ENCODE peak calls at places on chromosome X, in ten cellular contexts. One of them, this sample, is unnamed.

GRCh38 chrX:17616936-17617335 is 120.4 kb upstream of the SCML1 start:
- DNase-seq in smooth muscle cell of the brain vasculature: no peak
- DNase-seq in stimulated activated CD4-positive, alpha-beta T cell treated with anti-CD3 and anti-CD28 coated beads, Interleukin-1b, Interleukin-23, amount 100 ng/mL, for 1 hour: no peak
- DNase-seq in NCI-H345: peak; percentile 79
- DNase-seq in ACHN: no peak
- DNase-seq in activated gamma-delta T cell treated with anti-CD3 and anti-CD28 coated beads, Interleukin-2, amount 50 U/mL, for 16 hours: no peak
- DNase-seq in NCI-H510A treated with DMSO at 0.1 percent for 48 hours: peak; percentile 33
- DNase-seq in putamen: no peak
- DNase-seq in AG08395: no peak
- DNase-seq in foreskin melanocyte: no peak
- DNase-seq in this sample: peak; percentile 28

GRCh38 chrX:9888953-9889470 is 78.1 kb upstream of the CLDN34 start:
- DNase-seq in smooth muscle cell of the brain vasculature: no peak
- DNase-seq in stimulated activated CD4-positive, alpha-beta T cell treated with anti-CD3 and anti-CD28 coated beads, Interleukin-1b, Interleukin-23, amount 100 ng/mL, for 1 hour: no peak
- DNase-seq in NCI-H345: no peak
- DNase-seq in ACHN: no peak
- DNase-seq in activated gamma-delta T cell treated with anti-CD3 and anti-CD28 coated beads, Interleukin-2, amount 50 U/mL, for 16 hours: no peak
- DNase-seq in NCI-H510A treated with DMSO at 0.1 percent for 48 hours: no peak
- DNase-seq in putamen: no peak
- DNase-seq in AG08395: no peak
- DNase-seq in foreskin melanocyte: no peak
- DNase-seq in this sample: no peak

GRCh38 chrX:55056820-55057690 is 17.8 kb upstream of the PAGE2B start:
- DNase-seq in smooth muscle cell of the brain vasculature: no peak
- DNase-seq in stimulated activated CD4-positive, alpha-beta T cell treated with anti-CD3 and anti-CD28 coated beads, Interleukin-1b, Interleukin-23, amount 100 ng/mL, for 1 hour: no peak
- DNase-seq in NCI-H345: no peak
- DNase-seq in ACHN: no peak
- DNase-seq in activated gamma-delta T cell treated with anti-CD3 and anti-CD28 coated beads, Interleukin-2, amount 50 U/mL, for 16 hours: no peak
- DNase-seq in NCI-H510A treated with DMSO at 0.1 percent for 48 hours: no peak
- DNase-seq in putamen: peak; percentile 0
- DNase-seq in AG08395: no peak
- DNase-seq in foreskin melanocyte: peak; percentile 15
- DNase-seq in this sample: peak; percentile 7

GRCh38 chrX:46965125-46965758 is 53.0 kb downstream of the JADE3 start:
- DNase-seq in smooth muscle cell of the brain vasculature: no peak
- DNase-seq in stimulated activated CD4-positive, alpha-beta T cell treated with anti-CD3 and anti-CD28 coated beads, Interleukin-1b, Interleukin-23, amount 100 ng/mL, for 1 hour: no peak
- DNase-seq in NCI-H345: no peak
- DNase-seq in ACHN: peak; percentile 13
- DNase-seq in activated gamma-delta T cell treated with anti-CD3 and anti-CD28 coated beads, Interleukin-2, amount 50 U/mL, for 16 hours: no peak
- DNase-seq in NCI-H510A treated with DMSO at 0.1 percent for 48 hours: no peak
- DNase-seq in putamen: no peak
- DNase-seq in AG08395: peak; percentile 42
- DNase-seq in foreskin melanocyte: no peak
- DNase-seq in this sample: no peak

GRCh38 chrX:56281789-56282188 is 49.6 kb downstream of the KLF8 start:
- DNase-seq in smooth muscle cell of the brain vasculature: no peak
- DNase-seq in stimulated activated CD4-positive, alpha-beta T cell treated with anti-CD3 and anti-CD28 coated beads, Interleukin-1b, Interleukin-23, amount 100 ng/mL, for 1 hour: no peak
- DNase-seq in NCI-H345: peak; percentile 6
- DNase-seq in ACHN: peak; percentile 15
- DNase-seq in activated gamma-delta T cell treated with anti-CD3 and anti-CD28 coated beads, Interleukin-2, amount 50 U/mL, for 16 hours: no peak
- DNase-seq in NCI-H510A treated with DMSO at 0.1 percent for 48 hours: no peak
- DNase-seq in putamen: no peak
- DNase-seq in AG08395: no peak
- DNase-seq in foreskin melanocyte: no peak
- DNase-seq in this sample: no peak

GRCh38 chrX:71909956-71910355 is 689 bp upstream of the NHSL2 start:
- DNase-seq in smooth muscle cell of the brain vasculature: no peak
- DNase-seq in stimulated activated CD4-positive, alpha-beta T cell treated with anti-CD3 and anti-CD28 coated beads, Interleukin-1b, Interleukin-23, amount 100 ng/mL, for 1 hour: no peak
- DNase-seq in NCI-H345: no peak
- DNase-seq in ACHN: peak; percentile 2
- DNase-seq in activated gamma-delta T cell treated with anti-CD3 and anti-CD28 coated beads, Interleukin-2, amount 50 U/mL, for 16 hours: no peak
- DNase-seq in NCI-H510A treated with DMSO at 0.1 percent for 48 hours: peak; percentile 29
- DNase-seq in putamen: no peak
- DNase-seq in AG08395: no peak
- DNase-seq in foreskin melanocyte: no peak
- DNase-seq in this sample: no peak

GRCh38 chrX:136586386-136586785 is 54.4 kb downstream of the VGLL1 start:
- DNase-seq in smooth muscle cell of the brain vasculature: peak; percentile 6
- DNase-seq in stimulated activated CD4-positive, alpha-beta T cell treated with anti-CD3 and anti-CD28 coated beads, Interleukin-1b, Interleukin-23, amount 100 ng/mL, for 1 hour: no peak
- DNase-seq in NCI-H345: no peak
- DNase-seq in ACHN: no peak
- DNase-seq in activated gamma-delta T cell treated with anti-CD3 and anti-CD28 coated beads, Interleukin-2, amount 50 U/mL, for 16 hours: peak; percentile 4
- DNase-seq in NCI-H510A treated with DMSO at 0.1 percent for 48 hours: no peak
- DNase-seq in putamen: no peak
- DNase-seq in AG08395: no peak
- DNase-seq in foreskin melanocyte: no peak
- DNase-seq in this sample: no peak

GRCh38 chrX:63128509-63128908 is 222.6 kb downstream of the SPIN4 start:
- DNase-seq in smooth muscle cell of the brain vasculature: no peak
- DNase-seq in stimulated activated CD4-positive, alpha-beta T cell treated with anti-CD3 and anti-CD28 coated beads, Interleukin-1b, Interleukin-23, amount 100 ng/mL, for 1 hour: no peak
- DNase-seq in NCI-H345: no peak
- DNase-seq in ACHN: peak; percentile 31
- DNase-seq in activated gamma-delta T cell treated with anti-CD3 and anti-CD28 coated beads, Interleukin-2, amount 50 U/mL, for 16 hours: no peak
- DNase-seq in NCI-H510A treated with DMSO at 0.1 percent for 48 hours: peak; percentile 0
- DNase-seq in putamen: no peak
- DNase-seq in AG08395: no peak
- DNase-seq in foreskin melanocyte: peak; percentile 0
- DNase-seq in this sample: no peak

GRCh38 chrX:128020701-128021100 is 31.5 kb downstream of the ACTRT1 start:
- DNase-seq in smooth muscle cell of the brain vasculature: no peak
- DNase-seq in stimulated activated CD4-positive, alpha-beta T cell treated with anti-CD3 and anti-CD28 coated beads, Interleukin-1b, Interleukin-23, amount 100 ng/mL, for 1 hour: no peak
- DNase-seq in NCI-H345: no peak
- DNase-seq in ACHN: peak; percentile 68
- DNase-seq in activated gamma-delta T cell treated with anti-CD3 and anti-CD28 coated beads, Interleukin-2, amount 50 U/mL, for 16 hours: no peak
- DNase-seq in NCI-H510A treated with DMSO at 0.1 percent for 48 hours: no peak
- DNase-seq in putamen: no peak
- DNase-seq in AG08395: no peak
- DNase-seq in foreskin melanocyte: no peak
- DNase-seq in this sample: no peak

GRCh38 chrX:93874554-93874953 is 200.5 kb downstream of the FAM133A start:
- DNase-seq in smooth muscle cell of the brain vasculature: no peak
- DNase-seq in stimulated activated CD4-positive, alpha-beta T cell treated with anti-CD3 and anti-CD28 coated beads, Interleukin-1b, Interleukin-23, amount 100 ng/mL, for 1 hour: no peak
- DNase-seq in NCI-H345: peak; percentile 4
- DNase-seq in ACHN: peak; percentile 21
- DNase-seq in activated gamma-delta T cell treated with anti-CD3 and anti-CD28 coated beads, Interleukin-2, amount 50 U/mL, for 16 hours: no peak
- DNase-seq in NCI-H510A treated with DMSO at 0.1 percent for 48 hours: peak; percentile 5
- DNase-seq in putamen: peak; percentile 0
- DNase-seq in AG08395: peak; percentile 7
- DNase-seq in foreskin melanocyte: peak; percentile 1
- DNase-seq in this sample: no peak

GRCh38 chrX:49184294-49185061 is 1.7 kb downstream of the PRICKLE3 start:
- DNase-seq in smooth muscle cell of the brain vasculature: peak; percentile 64
- DNase-seq in stimulated activated CD4-positive, alpha-beta T cell treated with anti-CD3 and anti-CD28 coated beads, Interleukin-1b, Interleukin-23, amount 100 ng/mL, for 1 hour: no peak
- DNase-seq in NCI-H345: peak; percentile 96
- DNase-seq in ACHN: peak; percentile 88
- DNase-seq in activated gamma-delta T cell treated with anti-CD3 and anti-CD28 coated beads, Interleukin-2, amount 50 U/mL, for 16 hours: no peak
- DNase-seq in NCI-H510A treated with DMSO at 0.1 percent for 48 hours: no peak
- DNase-seq in putamen: peak; percentile 58
- DNase-seq in AG08395: peak; percentile 88
- DNase-seq in foreskin melanocyte: peak; percentile 73
- DNase-seq in this sample: peak; percentile 78

GRCh38 chrX:82087699-82088098 is 885.8 kb downstream of the SH3BGRL start:
- DNase-seq in smooth muscle cell of the brain vasculature: no peak
- DNase-seq in stimulated activated CD4-positive, alpha-beta T cell treated with anti-CD3 and anti-CD28 coated beads, Interleukin-1b, Interleukin-23, amount 100 ng/mL, for 1 hour: no peak
- DNase-seq in NCI-H345: no peak
- DNase-seq in ACHN: no peak
- DNase-seq in activated gamma-delta T cell treated with anti-CD3 and anti-CD28 coated beads, Interleukin-2, amount 50 U/mL, for 16 hours: no peak
- DNase-seq in NCI-H510A treated with DMSO at 0.1 percent for 48 hours: no peak
- DNase-seq in putamen: no peak
- DNase-seq in AG08395: no peak
- DNase-seq in foreskin melanocyte: peak; percentile 84
- DNase-seq in this sample: peak; percentile 3

GRCh38 chrX:1452497-1453389 is at the start of gene ASMTL:
- DNase-seq in smooth muscle cell of the brain vasculature: peak; percentile 97
- DNase-seq in stimulated activated CD4-positive, alpha-beta T cell treated with anti-CD3 and anti-CD28 coated beads, Interleukin-1b, Interleukin-23, amount 100 ng/mL, for 1 hour: peak; percentile 100
- DNase-seq in NCI-H345: no peak
- DNase-seq in ACHN: peak; percentile 82
- DNase-seq in activated gamma-delta T cell treated with anti-CD3 and anti-CD28 coated beads, Interleukin-2, amount 50 U/mL, for 16 hours: peak; percentile 100
- DNase-seq in NCI-H510A treated with DMSO at 0.1 percent for 48 hours: no peak
- DNase-seq in putamen: peak; percentile 100
- DNase-seq in AG08395: peak; percentile 98
- DNase-seq in foreskin melanocyte: peak; percentile 91
- DNase-seq in this sample: no peak

GRCh38 chrX:369563-370101 is 17.1 kb downstream of the PPP2R3B start:
- DNase-seq in smooth muscle cell of the brain vasculature: no peak
- DNase-seq in stimulated activated CD4-positive, alpha-beta T cell treated with anti-CD3 and anti-CD28 coated beads, Interleukin-1b, Interleukin-23, amount 100 ng/mL, for 1 hour: no peak
- DNase-seq in NCI-H345: no peak
- DNase-seq in ACHN: no peak
- DNase-seq in activated gamma-delta T cell treated with anti-CD3 and anti-CD28 coated beads, Interleukin-2, amount 50 U/mL, for 16 hours: no peak
- DNase-seq in NCI-H510A treated with DMSO at 0.1 percent for 48 hours: no peak
- DNase-seq in putamen: no peak
- DNase-seq in AG08395: no peak
- DNase-seq in foreskin melanocyte: no peak
- DNase-seq in this sample: no peak

GRCh38 chrX:20680998-20681397 is 414.3 kb upstream of the RPS6KA3 start:
- DNase-seq in smooth muscle cell of the brain vasculature: no peak
- DNase-seq in stimulated activated CD4-positive, alpha-beta T cell treated with anti-CD3 and anti-CD28 coated beads, Interleukin-1b, Interleukin-23, amount 100 ng/mL, for 1 hour: no peak
- DNase-seq in NCI-H345: no peak
- DNase-seq in ACHN: no peak
- DNase-seq in activated gamma-delta T cell treated with anti-CD3 and anti-CD28 coated beads, Interleukin-2, amount 50 U/mL, for 16 hours: no peak
- DNase-seq in NCI-H510A treated with DMSO at 0.1 percent for 48 hours: no peak
- DNase-seq in putamen: no peak
- DNase-seq in AG08395: peak; percentile 6
- DNase-seq in foreskin melanocyte: no peak
- DNase-seq in this sample: no peak

GRCh38 chrX:133921764-133922389 is 63.5 kb downstream of the GPC3 start:
- DNase-seq in smooth muscle cell of the brain vasculature: no peak
- DNase-seq in stimulated activated CD4-positive, alpha-beta T cell treated with anti-CD3 and anti-CD28 coated beads, Interleukin-1b, Interleukin-23, amount 100 ng/mL, for 1 hour: no peak
- DNase-seq in NCI-H345: peak; percentile 40
- DNase-seq in ACHN: peak; percentile 2
- DNase-seq in activated gamma-delta T cell treated with anti-CD3 and anti-CD28 coated beads, Interleukin-2, amount 50 U/mL, for 16 hours: no peak
- DNase-seq in NCI-H510A treated with DMSO at 0.1 percent for 48 hours: peak; percentile 41
- DNase-seq in putamen: no peak
- DNase-seq in AG08395: peak; percentile 30
- DNase-seq in foreskin melanocyte: no peak
- DNase-seq in this sample: peak; percentile 61

GRCh38 chrX:103565197-103565596 is 20.1 kb upstream of the TCEAL4 start:
- DNase-seq in smooth muscle cell of the brain vasculature: no peak
- DNase-seq in stimulated activated CD4-positive, alpha-beta T cell treated with anti-CD3 and anti-CD28 coated beads, Interleukin-1b, Interleukin-23, amount 100 ng/mL, for 1 hour: no peak
- DNase-seq in NCI-H345: no peak
- DNase-seq in ACHN: no peak
- DNase-seq in activated gamma-delta T cell treated with anti-CD3 and anti-CD28 coated beads, Interleukin-2, amount 50 U/mL, for 16 hours: no peak
- DNase-seq in NCI-H510A treated with DMSO at 0.1 percent for 48 hours: no peak
- DNase-seq in putamen: no peak
- DNase-seq in AG08395: no peak
- DNase-seq in foreskin melanocyte: peak; percentile 84
- DNase-seq in this sample: no peak

GRCh38 chrX:68431836-68432235 is 1.5 kb downstream of the OPHN1 start:
- DNase-seq in smooth muscle cell of the brain vasculature: no peak
- DNase-seq in stimulated activated CD4-positive, alpha-beta T cell treated with anti-CD3 and anti-CD28 coated beads, Interleukin-1b, Interleukin-23, amount 100 ng/mL, for 1 hour: no peak
- DNase-seq in NCI-H345: no peak
- DNase-seq in ACHN: no peak
- DNase-seq in activated gamma-delta T cell treated with anti-CD3 and anti-CD28 coated beads, Interleukin-2, amount 50 U/mL, for 16 hours: no peak
- DNase-seq in NCI-H510A treated with DMSO at 0.1 percent for 48 hours: no peak
- DNase-seq in putamen: no peak
- DNase-seq in AG08395: no peak
- DNase-seq in foreskin melanocyte: no peak
- DNase-seq in this sample: no peak

GRCh38 chrX:21847342-21847741 is 7.9 kb downstream of the MBTPS2 start:
- DNase-seq in smooth muscle cell of the brain vasculature: no peak
- DNase-seq in stimulated activated CD4-positive, alpha-beta T cell treated with anti-CD3 and anti-CD28 coated beads, Interleukin-1b, Interleukin-23, amount 100 ng/mL, for 1 hour: no peak
- DNase-seq in NCI-H345: no peak
- DNase-seq in ACHN: no peak
- DNase-seq in activated gamma-delta T cell treated with anti-CD3 and anti-CD28 coated beads, Interleukin-2, amount 50 U/mL, for 16 hours: no peak
- DNase-seq in NCI-H510A treated with DMSO at 0.1 percent for 48 hours: no peak
- DNase-seq in putamen: no peak
- DNase-seq in AG08395: no peak
- DNase-seq in foreskin melanocyte: no peak
- DNase-seq in this sample: no peak

GRCh38 chrX:116413273-116413672 is 23.1 kb upstream of the SLC6A14 start:
- DNase-seq in smooth muscle cell of the brain vasculature: no peak
- DNase-seq in stimulated activated CD4-positive, alpha-beta T cell treated with anti-CD3 and anti-CD28 coated beads, Interleukin-1b, Interleukin-23, amount 100 ng/mL, for 1 hour: no peak
- DNase-seq in NCI-H345: no peak
- DNase-seq in ACHN: no peak
- DNase-seq in activated gamma-delta T cell treated with anti-CD3 and anti-CD28 coated beads, Interleukin-2, amount 50 U/mL, for 16 hours: no peak
- DNase-seq in NCI-H510A treated with DMSO at 0.1 percent for 48 hours: no peak
- DNase-seq in putamen: no peak
- DNase-seq in AG08395: no peak
- DNase-seq in foreskin melanocyte: no peak
- DNase-seq in this sample: no peak

GRCh38 chrX:143058096-143058495 is 32.4 kb downstream of the SPANXN4 start:
- DNase-seq in smooth muscle cell of the brain vasculature: no peak
- DNase-seq in stimulated activated CD4-positive, alpha-beta T cell treated with anti-CD3 and anti-CD28 coated beads, Interleukin-1b, Interleukin-23, amount 100 ng/mL, for 1 hour: no peak
- DNase-seq in NCI-H345: peak; percentile 93
- DNase-seq in ACHN: no peak
- DNase-seq in activated gamma-delta T cell treated with anti-CD3 and anti-CD28 coated beads, Interleukin-2, amount 50 U/mL, for 16 hours: no peak
- DNase-seq in NCI-H510A treated with DMSO at 0.1 percent for 48 hours: peak; percentile 1
- DNase-seq in putamen: no peak
- DNase-seq in AG08395: no peak
- DNase-seq in foreskin melanocyte: no peak
- DNase-seq in this sample: no peak

GRCh38 chrX:23898412-23898959 is 9.3 kb downstream of the APOO start:
- DNase-seq in smooth muscle cell of the brain vasculature: no peak
- DNase-seq in stimulated activated CD4-positive, alpha-beta T cell treated with anti-CD3 and anti-CD28 coated beads, Interleukin-1b, Interleukin-23, amount 100 ng/mL, for 1 hour: no peak
- DNase-seq in NCI-H345: no peak
- DNase-seq in ACHN: peak; percentile 37
- DNase-seq in activated gamma-delta T cell treated with anti-CD3 and anti-CD28 coated beads, Interleukin-2, amount 50 U/mL, for 16 hours: no peak
- DNase-seq in NCI-H510A treated with DMSO at 0.1 percent for 48 hours: no peak
- DNase-seq in putamen: no peak
- DNase-seq in AG08395: no peak
- DNase-seq in foreskin melanocyte: peak; percentile 57
- DNase-seq in this sample: no peak

GRCh38 chrX:153303276-153304262 is 18.0 kb downstream of the PNMA6F start:
- DNase-seq in smooth muscle cell of the brain vasculature: no peak
- DNase-seq in stimulated activated CD4-positive, alpha-beta T cell treated with anti-CD3 and anti-CD28 coated beads, Interleukin-1b, Interleukin-23, amount 100 ng/mL, for 1 hour: no peak
- DNase-seq in NCI-H345: no peak
- DNase-seq in ACHN: no peak
- DNase-seq in activated gamma-delta T cell treated with anti-CD3 and anti-CD28 coated beads, Interleukin-2, amount 50 U/mL, for 16 hours: no peak
- DNase-seq in NCI-H510A treated with DMSO at 0.1 percent for 48 hours: no peak
- DNase-seq in putamen: no peak
- DNase-seq in AG08395: no peak
- DNase-seq in foreskin melanocyte: no peak
- DNase-seq in this sample: no peak

GRCh38 chrX:151393514-151393913 is 3.5 kb upstream of the VMA21 start:
- DNase-seq in smooth muscle cell of the brain vasculature: no peak
- DNase-seq in stimulated activated CD4-positive, alpha-beta T cell treated with anti-CD3 and anti-CD28 coated beads, Interleukin-1b, Interleukin-23, amount 100 ng/mL, for 1 hour: no peak
- DNase-seq in NCI-H345: no peak
- DNase-seq in ACHN: no peak
- DNase-seq in activated gamma-delta T cell treated with anti-CD3 and anti-CD28 coated beads, Interleukin-2, amount 50 U/mL, for 16 hours: peak; percentile 25
- DNase-seq in NCI-H510A treated with DMSO at 0.1 percent for 48 hours: no peak
- DNase-seq in putamen: peak; percentile 51
- DNase-seq in AG08395: no peak
- DNase-seq in foreskin melanocyte: peak; percentile 3
- DNase-seq in this sample: peak; percentile 10

GRCh38 chrX:16643160-16643559 is 6.8 kb upstream of the S100G start:
- DNase-seq in smooth muscle cell of the brain vasculature: no peak
- DNase-seq in stimulated activated CD4-positive, alpha-beta T cell treated with anti-CD3 and anti-CD28 coated beads, Interleukin-1b, Interleukin-23, amount 100 ng/mL, for 1 hour: no peak
- DNase-seq in NCI-H345: no peak
- DNase-seq in ACHN: no peak
- DNase-seq in activated gamma-delta T cell treated with anti-CD3 and anti-CD28 coated beads, Interleukin-2, amount 50 U/mL, for 16 hours: no peak
- DNase-seq in NCI-H510A treated with DMSO at 0.1 percent for 48 hours: no peak
- DNase-seq in putamen: no peak
- DNase-seq in AG08395: peak; percentile 18
- DNase-seq in foreskin melanocyte: no peak
- DNase-seq in this sample: no peak

GRCh38 chrX:132651411-132652086 is 162.7 kb upstream of the MBNL3 start:
- DNase-seq in smooth muscle cell of the brain vasculature: no peak
- DNase-seq in stimulated activated CD4-positive, alpha-beta T cell treated with anti-CD3 and anti-CD28 coated beads, Interleukin-1b, Interleukin-23, amount 100 ng/mL, for 1 hour: no peak
- DNase-seq in NCI-H345: no peak
- DNase-seq in ACHN: no peak
- DNase-seq in activated gamma-delta T cell treated with anti-CD3 and anti-CD28 coated beads, Interleukin-2, amount 50 U/mL, for 16 hours: no peak
- DNase-seq in NCI-H510A treated with DMSO at 0.1 percent for 48 hours: no peak
- DNase-seq in putamen: peak; percentile 62
- DNase-seq in AG08395: peak; percentile 34
- DNase-seq in foreskin melanocyte: no peak
- DNase-seq in this sample: no peak

GRCh38 chrX:39645059-39645895 is 452.5 kb downstream of the BCOR start:
- DNase-seq in smooth muscle cell of the brain vasculature: peak; percentile 43
- DNase-seq in stimulated activated CD4-positive, alpha-beta T cell treated with anti-CD3 and anti-CD28 coated beads, Interleukin-1b, Interleukin-23, amount 100 ng/mL, for 1 hour: no peak
- DNase-seq in NCI-H345: no peak
- DNase-seq in ACHN: no peak
- DNase-seq in activated gamma-delta T cell treated with anti-CD3 and anti-CD28 coated beads, Interleukin-2, amount 50 U/mL, for 16 hours: no peak
- DNase-seq in NCI-H510A treated with DMSO at 0.1 percent for 48 hours: no peak
- DNase-seq in putamen: peak; percentile 9
- DNase-seq in AG08395: peak; percentile 79
- DNase-seq in foreskin melanocyte: no peak
- DNase-seq in this sample: no peak

GRCh38 chrX:68703849-68704248 is 56.4 kb downstream of the STARD8 start:
- DNase-seq in smooth muscle cell of the brain vasculature: no peak
- DNase-seq in stimulated activated CD4-positive, alpha-beta T cell treated with anti-CD3 and anti-CD28 coated beads, Interleukin-1b, Interleukin-23, amount 100 ng/mL, for 1 hour: no peak
- DNase-seq in NCI-H345: no peak
- DNase-seq in ACHN: no peak
- DNase-seq in activated gamma-delta T cell treated with anti-CD3 and anti-CD28 coated beads, Interleukin-2, amount 50 U/mL, for 16 hours: no peak
- DNase-seq in NCI-H510A treated with DMSO at 0.1 percent for 48 hours: no peak
- DNase-seq in putamen: no peak
- DNase-seq in AG08395: no peak
- DNase-seq in foreskin melanocyte: no peak
- DNase-seq in this sample: no peak

This sample was measured in NCI-H774.